ENCODE peak calls at places on chromosome 3, in six cellular contexts. Q is hepatocyte; H is activated CD4-positive, alpha-beta T cell treated with anti-CD3 and anti-CD28 coated beads, Interleukin-2, amount 50 U/mL, for 1 hour; O is renal cortical epithelial cell; R is frontal cortex; D is HFFc6. F is an unnamed sample.

GRCh38 chr3:177833392-177833791 is 636.1 kb upstream of the TBL1XR1 start:
- DNase-seq in H (no peak), R (no peak), D (no peak), O (no peak), Q (no peak), F (no peak)

GRCh38 chr3:185744997-185745843 is 79.6 kb downstream of the IGF2BP2 start:
- DNase-seq in D (peak), Q (no peak), H (no peak), R (no peak), O (peak), F (no peak)

GRCh38 chr3:27357665-27358258 is 11.4 kb downstream of the NEK10 start:
- DNase-seq in R (no peak), D (peak), H (peak), O (peak), Q (peak), F (peak)

GRCh38 chr3:29335438-29335837 is 54.6 kb downstream of the RBMS3 start:
- DNase-seq in O (peak), D (peak), R (no peak), H (no peak), Q (peak), F (no peak)

GRCh38 chr3:120129718-120130117 is 35.5 kb upstream of the GSK3B start:
- DNase-seq in R (no peak), D (peak), Q (no peak), H (no peak), O (no peak), F (no peak)

GRCh38 chr3:195823998-195824397 is 12.3 kb upstream of the MUC4 start:
- DNase-seq in H (no peak), Q (no peak), R (no peak), O (peak), D (no peak), F (no peak)

GRCh38 chr3:45689787-45690145 is 570 bp downstream of the SACM1L start:
- DNase-seq in R (no peak), O (peak), Q (no peak), D (no peak), H (no peak), F (no peak)

GRCh38 chr3:42055291-42055690 is 35.9 kb upstream of the TRAK1 start:
- DNase-seq in D (peak), H (no peak), Q (peak), R (no peak), O (peak), F (no peak)

GRCh38 chr3:154430014-154430413 is at the start of gene GPR149:
- DNase-seq in O (peak), D (no peak), Q (peak), H (no peak), R (no peak), F (no peak)

GRCh38 chr3:39361252-39361927 is 21.8 kb upstream of the SLC25A38 start:
- DNase-seq in D (no peak), Q (no peak), O (no peak), R (no peak), H (no peak), F (no peak)

GRCh38 chr3:134364936-134365765 is 9.1 kb downstream of the AMOTL2 start:
- DNase-seq in Q (no peak), R (no peak), H (no peak), D (peak), O (no peak), F (no peak)

GRCh38 chr3:195195321-195196209 is 75.4 kb downstream of the XXYLT1 start:
- DNase-seq in R (peak), O (no peak), D (no peak), Q (no peak), H (no peak), F (no peak)

GRCh38 chr3:156160653-156161052 is 40.3 kb downstream of the KCNAB1 start:
- DNase-seq in D (no peak), Q (no peak), R (no peak), H (no peak), O (peak), F (no peak)

GRCh38 chr3:197573048-197573767 is 17.4 kb upstream of the BDH1 start:
- DNase-seq in D (no peak), Q (no peak), H (no peak), O (no peak), R (no peak), F (no peak)

GRCh38 chr3:108311797-108312196 is 15.4 kb downstream of the HHLA2 start:
- DNase-seq in R (no peak), Q (peak), O (no peak), D (no peak), H (no peak), F (no peak)

GRCh38 chr3:32414527-32415202 is 23.0 kb downstream of the CMTM7 start:
- DNase-seq in O (no peak), R (no peak), D (no peak), H (peak), Q (no peak), F (no peak)

GRCh38 chr3:171150945-171151344 is 124.4 kb upstream of the SLC2A2 start:
- DNase-seq in H (no peak), R (no peak), O (no peak), Q (no peak), D (no peak), F (no peak)

GRCh38 chr3:153513236-153513635 is 351.2 kb downstream of the RAP2B start:
- DNase-seq in Q (peak), H (no peak), O (peak), D (no peak), R (no peak), F (no peak)

GRCh38 chr3:28575100-28575747 is 226.6 kb upstream of the AZI2 start:
- DNase-seq in Q (peak), O (no peak), D (no peak), R (peak), H (no peak), F (no peak)

GRCh38 chr3:196998966-196999760 is 30.5 kb downstream of the MELTF start:
- DNase-seq in O (no peak), H (no peak), D (no peak), Q (no peak), R (no peak), F (no peak)

GRCh38 chr3:64188810-64189560 is 36.3 kb downstream of the PRICKLE2 start:
- DNase-seq in R (peak), H (no peak), O (peak), Q (peak), D (peak), F (no peak)

GRCh38 chr3:177810162-177810623 is 612.9 kb upstream of the TBL1XR1 start:
- DNase-seq in H (no peak), D (peak), R (no peak), Q (peak), O (peak), F (no peak)

GRCh38 chr3:179149239-179149887 is 1.2 kb downstream of the PIK3CA start:
- DNase-seq in D (no peak), O (peak), Q (peak), H (peak), R (no peak), F (no peak)

GRCh38 chr3:129052675-129053074 is 7.9 kb upstream of the GP9 start:
- DNase-seq in R (no peak), O (peak), D (no peak), Q (no peak), H (no peak), F (no peak)

GRCh38 chr3:41682996-41683395 is 278.9 kb downstream of the ULK4 start:
- DNase-seq in D (peak), Q (no peak), H (no peak), R (no peak), O (peak), F (no peak)

GRCh38 chr3:188270423-188270972 is 116.5 kb downstream of the LPP start:
- DNase-seq in Q (peak), D (peak), R (no peak), O (peak), H (no peak), F (no peak)

GRCh38 chr3:10852031-10852795 is 36.2 kb downstream of the SLC6A11 start:
- DNase-seq in R (no peak), H (no peak), O (no peak), Q (no peak), D (no peak), F (no peak)

GRCh38 chr3:45312836-45313493 is 75.4 kb upstream of the LARS2 start:
- DNase-seq in Q (no peak), O (no peak), H (no peak), D (no peak), R (no peak), F (no peak)

GRCh38 chr3:73324203-73325155 is 263.0 kb downstream of the EBLN2 start:
- DNase-seq in Q (no peak), H (no peak), O (no peak), R (no peak), D (no peak), F (no peak)

GRCh38 chr3:94967196-94967595 is 904.3 kb downstream of the NSUN3 start:
- DNase-seq in O (no peak), H (no peak), D (no peak), R (no peak), Q (peak), F (no peak)

GRCh38 chr3:155504682-155505081 is 211.2 kb upstream of the STRIT1 start:
- DNase-seq in Q (no peak), O (no peak), R (no peak), H (no peak), D (no peak), F (no peak)

GRCh38 chr3:48851407-48851806 is 3.7 kb upstream of the PRKAR2A start:
- DNase-seq in H (no peak), Q (peak), D (peak), O (no peak), R (no peak), F (no peak)

GRCh38 chr3:39211332-39212130 is 19.1 kb upstream of the XIRP1 start:
- DNase-seq in H (no peak), D (no peak), O (no peak), R (no peak), Q (no peak), F (no peak)

GRCh38 chr3:150317469-150317868 is 90.6 kb upstream of the TSC22D2 start:
- DNase-seq in O (no peak), H (no peak), R (no peak), D (no peak), Q (peak), F (no peak)

GRCh38 chr3:13308406-13308805 is 111.7 kb downstream of the NUP210 start:
- DNase-seq in Q (peak), R (peak), O (peak), H (peak), D (peak), F (no peak)

F was measured in central memory CD8-positive, alpha-beta T cell.